ENCODE peak calls at places on chromosomes 5 and 9, in four cellular contexts. R is endodermal cell, G is cardiac muscle cell, F is stomach. A is an unnamed sample.

GRCh38 chr5:61467766-61468482 is 135.9 kb downstream of the ZSWIM6 start:
- DNase-seq in R (no peak), F (no peak), G (no peak), A (no peak)

GRCh38 chr9:37542895-37543294 is 33.3 kb downstream of the FBXO10 start:
- DNase-seq in G (no peak), F (no peak), R (no peak), A (no peak)

GRCh38 chr9:3516667-3517330 is 9.0 kb downstream of the RFX3 start:
- DNase-seq in R (no peak), F (no peak), G (no peak), A (no peak)

GRCh38 chr9:88772602-88773001 is 218.7 kb upstream of the S1PR3 start:
- DNase-seq in G (no peak), F (no peak), R (no peak), A (no peak)

GRCh38 chr5:83721878-83722779 is 1.5 kb upstream of the HAPLN1 start:
- DNase-seq in F (peak), R (peak), G (peak), A (peak)

GRCh38 chr5:34511063-34511462 is 145.1 kb upstream of the RAI14 start:
- DNase-seq in G (no peak), R (no peak), F (no peak), A (no peak)

GRCh38 chr5:89342106-89342876 is 459.3 kb upstream of the MEF2C start:
- DNase-seq in G (no peak), R (no peak), F (no peak), A (no peak)

GRCh38 chr9:90942555-90942954 is 140.9 kb downstream of the SYK start:
- DNase-seq in G (no peak), R (no peak), F (no peak), A (no peak)

GRCh38 chr5:112034614-112035013 is 277.6 kb upstream of the NREP start:
- DNase-seq in R (no peak), F (no peak), G (no peak), A (no peak)

GRCh38 chr5:27652505-27652904 is 614.1 kb upstream of the CDH9 start:
- DNase-seq in R (peak), F (no peak), G (no peak), A (no peak)

GRCh38 chr9:86946712-86947145 is 577 bp downstream of the GAS1 start:
- DNase-seq in G (peak), R (peak), F (peak), A (no peak)

GRCh38 chr5:141692533-141692888 is 10.5 kb upstream of the ARAP3 start:
- DNase-seq in R (no peak), F (no peak), G (no peak), A (no peak)

GRCh38 chr9:101400120-101400519 is 1.5 kb downstream of the ZNF189 start:
- DNase-seq in R (no peak), G (no peak), F (no peak), A (no peak)

GRCh38 chr9:110252509-110253139 is 3.7 kb downstream of the TXN start:
- DNase-seq in R (no peak), F (no peak), G (no peak), A (no peak)

GRCh38 chr9:126564716-126565115 is 49.0 kb upstream of the LMX1B start:
- DNase-seq in F (no peak), G (no peak), R (peak), A (no peak)
- TF ChIP-seq CTCF in F (no peak), G (peak), R (peak), A (no peak)

GRCh38 chr5:95646569-95647330 is at the start of gene RFESD:
- DNase-seq in G (peak), R (peak), F (peak), A (peak)
- TF ChIP-seq CTCF in G (no peak), R (peak), F (no peak), A (no peak)

DNA sequence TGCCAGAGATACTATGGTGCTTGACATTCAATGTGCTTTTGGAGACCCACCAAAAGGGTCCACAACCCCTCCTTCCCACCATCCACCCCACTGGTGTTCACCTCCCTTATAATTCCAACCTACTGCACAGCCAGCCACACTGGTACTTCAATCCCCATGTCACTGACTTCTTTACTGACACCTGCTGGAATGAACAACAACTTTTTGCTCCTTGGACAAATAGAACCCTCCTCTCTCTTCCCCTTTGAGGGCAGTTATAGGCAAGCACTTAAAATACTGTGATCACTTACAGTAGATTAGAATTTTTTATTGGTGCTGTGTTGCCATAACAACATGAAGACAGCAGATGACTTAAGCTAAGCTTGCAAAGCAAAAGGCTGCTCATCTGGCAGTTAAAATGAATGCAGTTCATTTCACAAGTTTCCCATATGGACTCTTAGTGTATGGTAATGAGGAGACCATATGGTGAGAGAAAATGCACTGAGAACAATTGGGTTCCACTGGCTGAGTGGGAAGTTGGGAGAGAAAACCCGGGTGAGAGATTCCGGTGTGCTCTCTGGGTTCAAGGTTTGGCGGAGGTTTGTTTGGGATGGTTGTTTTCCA is 374.4 kb downstream of the EBF1 start:
- DNase-seq in R (no peak), F (no peak), G (no peak), A (no peak)
- TF ChIP-seq CTCF in R (peak), F (no peak), G (no peak), A (no peak)

GRCh38 chr5:5293029-5293428 is 129.4 kb upstream of the ICE1 start:
- DNase-seq in G (no peak), F (no peak), R (peak), A (no peak)
- TF ChIP-seq CTCF in G (no peak), F (no peak), R (peak), A (no peak)